ENCODE peak calls at places on chromosomes 1 and 21, in nine cellular contexts. One of them, this sample, is unnamed.
A peak's percentile ranks its signal among the peaks of the same experiment; 100 is the strongest.

GRCh38 chr1:155715777-155716176 is 26.9 kb downstream of the DAP3 start:
- DNase-seq in sigmoid colon: no peak
- DNase-seq in fibroblast of lung: no peak
- DNase-seq in HL-60: no peak
- DNase-seq in neural progenitor cell: no peak
- DNase-seq in GM23338: no peak
- DNase-seq in GM23248: no peak
- DNase-seq in PC-9: no peak
- DNase-seq in left lung: no peak
- DNase-seq in this sample: no peak

GRCh38 chr1:71047635-71048607 is at the start of gene PTGER3:
- DNase-seq in fibroblast of lung: no peak
- DNase-seq in GM23248: peak; percentile 63
- DNase-seq in sigmoid colon: peak; percentile 91
- DNase-seq in GM23338: peak; percentile 80
- DNase-seq in PC-9: peak; percentile 48
- DNase-seq in neural progenitor cell: peak; percentile 87
- DNase-seq in HL-60: peak; percentile 22
- DNase-seq in left lung: peak; percentile 90
- DNase-seq in this sample: no peak

GRCh38 chr1:12249748-12250147 is 19.9 kb downstream of the VPS13D start:
- DNase-seq in PC-9: no peak
- DNase-seq in HL-60: no peak
- DNase-seq in left lung: no peak
- DNase-seq in fibroblast of lung: no peak
- DNase-seq in neural progenitor cell: no peak
- DNase-seq in sigmoid colon: no peak
- DNase-seq in GM23338: peak; percentile 22
- DNase-seq in GM23248: no peak
- DNase-seq in this sample: no peak

GRCh38 chr1:4224687-4225086 is 324.6 kb upstream of the C1orf174 start:
- DNase-seq in GM23248: no peak
- DNase-seq in HL-60: no peak
- DNase-seq in PC-9: no peak
- DNase-seq in neural progenitor cell: no peak
- DNase-seq in left lung: no peak
- DNase-seq in fibroblast of lung: no peak
- DNase-seq in GM23338: no peak
- DNase-seq in sigmoid colon: no peak
- DNase-seq in this sample: no peak

GRCh38 chr21:36487641-36488307 is 7.9 kb upstream of the CLDN14 start:
- DNase-seq in sigmoid colon: no peak
- DNase-seq in HL-60: peak; percentile 63
- DNase-seq in GM23248: peak; percentile 17
- DNase-seq in PC-9: no peak
- DNase-seq in fibroblast of lung: no peak
- DNase-seq in GM23338: no peak
- DNase-seq in left lung: no peak
- DNase-seq in neural progenitor cell: no peak
- DNase-seq in this sample: peak; percentile 76

GRCh38 chr1:49408346-49408745 is 615.4 kb downstream of the AGBL4 start:
- DNase-seq in HL-60: no peak
- DNase-seq in PC-9: no peak
- DNase-seq in GM23248: no peak
- DNase-seq in GM23338: no peak
- DNase-seq in fibroblast of lung: no peak
- DNase-seq in neural progenitor cell: no peak
- DNase-seq in sigmoid colon: no peak
- DNase-seq in left lung: no peak
- DNase-seq in this sample: no peak

GRCh38 chr1:175744833-175745232 is 1.4 kb upstream of the TNR start:
- DNase-seq in GM23248: peak; percentile 6
- DNase-seq in sigmoid colon: no peak
- DNase-seq in GM23338: no peak
- DNase-seq in fibroblast of lung: no peak
- DNase-seq in neural progenitor cell: no peak
- DNase-seq in HL-60: no peak
- DNase-seq in PC-9: no peak
- DNase-seq in left lung: no peak
- DNase-seq in this sample: no peak

GRCh38 chr1:243884603-243885002 is 34.6 kb upstream of the AKT3 start:
- DNase-seq in GM23248: no peak
- DNase-seq in fibroblast of lung: no peak
- DNase-seq in sigmoid colon: no peak
- DNase-seq in GM23338: no peak
- DNase-seq in left lung: no peak
- DNase-seq in PC-9: no peak
- DNase-seq in HL-60: no peak
- DNase-seq in neural progenitor cell: no peak
- DNase-seq in this sample: no peak

GRCh38 chr1:243916160-243916559 is 66.1 kb upstream of the AKT3 start:
- DNase-seq in fibroblast of lung: no peak
- DNase-seq in sigmoid colon: no peak
- DNase-seq in neural progenitor cell: no peak
- DNase-seq in PC-9: no peak
- DNase-seq in left lung: no peak
- DNase-seq in HL-60: no peak
- DNase-seq in GM23248: peak; percentile 38
- DNase-seq in GM23338: no peak
- DNase-seq in this sample: peak; percentile 73

GRCh38 chr1:239682945-239683344 is 296.6 kb downstream of the CHRM3 start:
- DNase-seq in GM23338: no peak
- DNase-seq in left lung: no peak
- DNase-seq in sigmoid colon: no peak
- DNase-seq in neural progenitor cell: peak; percentile 8
- DNase-seq in fibroblast of lung: no peak
- DNase-seq in GM23248: no peak
- DNase-seq in HL-60: no peak
- DNase-seq in PC-9: no peak
- DNase-seq in this sample: no peak

GRCh38 chr1:57188169-57188568 is 222.4 kb upstream of the C8B start:
- DNase-seq in left lung: no peak
- DNase-seq in PC-9: no peak
- DNase-seq in fibroblast of lung: no peak
- DNase-seq in GM23338: no peak
- DNase-seq in HL-60: no peak
- DNase-seq in GM23248: peak; percentile 43
- DNase-seq in sigmoid colon: no peak
- DNase-seq in neural progenitor cell: no peak
- DNase-seq in this sample: no peak

GRCh38 chr1:41384579-41384978 is 23.3 kb downstream of the FOXO6 start:
- DNase-seq in left lung: no peak
- DNase-seq in neural progenitor cell: no peak
- DNase-seq in GM23248: no peak
- DNase-seq in PC-9: no peak
- DNase-seq in GM23338: no peak
- DNase-seq in HL-60: no peak
- DNase-seq in sigmoid colon: no peak
- DNase-seq in fibroblast of lung: no peak
- DNase-seq in this sample: no peak
- H3K27me3 ChIP-seq in left lung: peaks cover 62% of the 10 kb centered on the region
- H3K27me3 ChIP-seq in neural progenitor cell: peaks cover 80% of the 10 kb centered on the region
- H3K27me3 ChIP-seq in GM23248: peaks cover 60% of the 10 kb centered on the region
- H3K27me3 ChIP-seq in PC-9: no peaks in the 10 kb centered on the region
- H3K27me3 ChIP-seq in GM23338: peaks cover 65% of the 10 kb centered on the region
- H3K27me3 ChIP-seq in HL-60: peaks cover 38% of the 10 kb centered on the region
- H3K27me3 ChIP-seq in sigmoid colon: no peaks in the 10 kb centered on the region
- H3K27me3 ChIP-seq in fibroblast of lung: peaks cover 42% of the 10 kb centered on the region
- H3K27me3 ChIP-seq in this sample: peaks cover 88% of the 10 kb centered on the region

DNA sequence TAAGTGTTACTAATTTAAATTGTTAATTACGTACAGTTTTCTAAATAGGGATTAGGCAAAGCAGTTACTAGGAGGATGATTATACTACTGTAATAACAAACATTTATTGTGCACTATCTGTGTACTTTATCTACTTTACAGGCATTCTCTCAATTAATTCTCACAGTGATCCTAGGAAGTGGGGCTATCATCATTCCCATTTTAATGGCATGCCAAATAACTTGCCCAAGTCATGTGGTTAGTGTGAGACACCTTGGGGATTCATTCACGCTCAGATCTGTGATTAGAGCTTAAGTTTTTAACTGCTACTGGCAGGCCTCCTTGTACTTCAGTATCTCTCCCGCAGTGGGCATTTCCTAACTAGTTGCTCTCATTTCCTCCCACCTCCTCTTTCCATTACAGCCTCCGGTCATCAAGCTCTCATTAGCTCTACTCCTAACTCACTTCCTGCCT is 11.5 kb downstream of the PHLDA3 start:
- DNase-seq in GM23248: peak; percentile 71
- DNase-seq in GM23338: no peak
- DNase-seq in fibroblast of lung: no peak
- DNase-seq in sigmoid colon: no peak
- DNase-seq in HL-60: no peak
- DNase-seq in PC-9: no peak
- DNase-seq in neural progenitor cell: no peak
- DNase-seq in left lung: no peak
- DNase-seq in this sample: no peak
- H3K27ac ChIP-seq in GM23248: peak overlapping the region; percentile 100
- H3K27ac ChIP-seq in GM23338: no peak overlapping the region
- H3K27ac ChIP-seq in fibroblast of lung: peak overlapping the region; percentile 84
- H3K27ac ChIP-seq in sigmoid colon: peak overlapping the region; percentile 82
- H3K27ac ChIP-seq in HL-60: no peak overlapping the region
- H3K27ac ChIP-seq in PC-9: peak overlapping the region; percentile 95
- H3K27ac ChIP-seq in neural progenitor cell: no peak overlapping the region
- H3K27ac ChIP-seq in left lung: peak overlapping the region; percentile 72
- H3K27ac ChIP-seq in this sample: peak overlapping the region; percentile 68

DNA sequence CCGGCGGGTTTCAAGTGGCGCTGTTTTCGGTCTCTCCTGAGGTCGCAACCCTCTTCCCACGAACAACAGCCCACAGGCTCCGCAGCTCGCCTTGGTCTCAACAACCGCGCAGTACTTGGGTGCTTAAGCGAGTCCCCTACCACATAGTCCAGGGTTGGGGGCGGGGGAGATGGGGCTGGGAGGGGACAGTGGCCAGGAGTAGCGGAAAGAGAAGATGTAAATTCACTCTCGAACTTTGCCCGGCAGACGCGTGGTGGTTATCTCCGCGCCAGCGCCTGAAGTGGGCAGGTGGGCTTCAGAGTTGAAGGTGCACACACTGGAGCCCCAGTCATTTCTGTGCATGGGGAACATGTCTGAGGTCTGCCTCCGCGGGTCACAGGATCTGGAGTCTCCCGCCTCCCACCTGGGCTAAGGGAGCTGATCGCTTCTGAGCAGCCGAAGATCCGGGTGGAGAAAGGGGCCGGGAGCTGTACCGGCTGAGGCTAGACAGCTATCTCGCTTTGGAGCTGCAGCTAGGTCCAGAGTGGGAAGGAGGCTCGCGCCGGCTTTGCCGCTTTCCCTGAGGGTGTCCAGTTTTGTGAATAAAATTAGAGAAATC is 4.3 kb upstream of the FOXD2 start:
- DNase-seq in HL-60: no peak
- DNase-seq in GM23248: no peak
- DNase-seq in GM23338: peak; percentile 36
- DNase-seq in PC-9: no peak
- DNase-seq in left lung: no peak
- DNase-seq in fibroblast of lung: no peak
- DNase-seq in neural progenitor cell: no peak
- DNase-seq in sigmoid colon: no peak
- DNase-seq in this sample: no peak
- H3K27me3 ChIP-seq in HL-60: peaks cover 20% of the 10 kb centered on the region
- H3K27me3 ChIP-seq in GM23248: no peaks in the 10 kb centered on the region
- H3K27me3 ChIP-seq in GM23338: peaks cover 98% of the 10 kb centered on the region
- H3K27me3 ChIP-seq in PC-9: no peaks in the 10 kb centered on the region
- H3K27me3 ChIP-seq in left lung: peaks cover 93% of the 10 kb centered on the region
- H3K27me3 ChIP-seq in fibroblast of lung: no peaks in the 10 kb centered on the region
- H3K27me3 ChIP-seq in neural progenitor cell: peaks cover 100% of the 10 kb centered on the region
- H3K27me3 ChIP-seq in sigmoid colon: peaks cover 63% of the 10 kb centered on the region
- H3K27me3 ChIP-seq in this sample: peaks cover 8% of the 10 kb centered on the region

GRCh38 chr1:109084563-109085517 is 5.7 kb upstream of the TMEM167B start:
- DNase-seq in GM23338: no peak
- DNase-seq in neural progenitor cell: no peak
- DNase-seq in GM23248: no peak
- DNase-seq in HL-60: no peak
- DNase-seq in sigmoid colon: no peak
- DNase-seq in left lung: no peak
- DNase-seq in fibroblast of lung: no peak
- DNase-seq in PC-9: no peak
- DNase-seq in this sample: no peak
- H3K27ac ChIP-seq in GM23338: no peak overlapping the region
- H3K27ac ChIP-seq in neural progenitor cell: no peak overlapping the region
- H3K27ac ChIP-seq in GM23248: no peak overlapping the region
- H3K27ac ChIP-seq in HL-60: peak overlapping the region; percentile 13
- H3K27ac ChIP-seq in sigmoid colon: no peak overlapping the region
- H3K27ac ChIP-seq in left lung: no peak overlapping the region
- H3K27ac ChIP-seq in fibroblast of lung: no peak overlapping the region
- H3K27ac ChIP-seq in PC-9: no peak overlapping the region
- H3K27ac ChIP-seq in this sample: no peak overlapping the region

DNA sequence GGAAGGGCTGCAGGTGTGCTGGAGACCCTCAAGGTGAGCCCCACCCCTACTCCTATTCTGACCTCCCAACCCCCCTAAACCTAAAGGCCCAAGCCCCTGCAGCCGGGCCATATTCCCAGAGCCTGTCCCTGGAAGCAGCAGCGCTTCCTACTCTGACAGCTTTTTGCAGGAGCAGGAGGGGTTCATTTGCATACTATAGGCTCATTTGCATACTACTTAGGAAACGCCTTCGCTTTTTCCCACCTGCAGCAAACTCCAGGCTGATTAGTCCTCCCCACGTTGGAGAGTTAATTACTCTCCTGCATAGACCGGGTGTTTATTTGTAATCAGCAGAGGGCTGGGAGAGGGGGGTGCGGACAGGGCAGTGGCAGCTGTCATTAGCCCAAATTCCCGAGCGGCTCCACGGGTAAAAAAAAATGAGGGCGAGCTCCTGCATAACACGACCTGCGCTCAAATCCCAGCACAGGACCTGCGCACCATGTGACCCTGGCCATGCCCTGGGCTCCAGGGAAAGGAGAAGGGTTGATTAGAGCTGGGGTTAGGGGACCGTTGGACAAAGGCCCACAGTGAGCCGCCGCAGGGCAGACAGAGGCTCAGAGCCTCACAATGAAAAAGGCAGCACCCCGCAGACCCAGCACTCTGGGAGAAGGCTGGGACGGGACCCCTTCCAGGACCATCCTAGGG is 10.1 kb upstream of the C1QA start:
- DNase-seq in GM23248: no peak
- DNase-seq in fibroblast of lung: no peak
- DNase-seq in GM23338: peak; percentile 52
- DNase-seq in PC-9: no peak
- DNase-seq in HL-60: no peak
- DNase-seq in left lung: no peak
- DNase-seq in neural progenitor cell: peak; percentile 46
- DNase-seq in sigmoid colon: no peak
- DNase-seq in this sample: no peak
- H3K27me3 ChIP-seq in GM23248: peaks cover 67% of the 10 kb centered on the region
- H3K27me3 ChIP-seq in fibroblast of lung: peaks cover 23% of the 10 kb centered on the region
- H3K27me3 ChIP-seq in GM23338: no peaks in the 10 kb centered on the region
- H3K27me3 ChIP-seq in PC-9: peaks cover 63% of the 10 kb centered on the region
- H3K27me3 ChIP-seq in HL-60: peaks cover 5% of the 10 kb centered on the region
- H3K27me3 ChIP-seq in left lung: peaks cover 96% of the 10 kb centered on the region
- H3K27me3 ChIP-seq in neural progenitor cell: peaks cover 4% of the 10 kb centered on the region
- H3K27me3 ChIP-seq in sigmoid colon: peaks cover 3% of the 10 kb centered on the region
- H3K27me3 ChIP-seq in this sample: peaks cover 22% of the 10 kb centered on the region

This sample was measured in foreskin keratinocyte.